ENCODE peak calls at places on chromosomes 1 and 21, in six cellular contexts. G is HFFc6, J is retinal pigment epithelial cell, B is tibial artery, T is sigmoid colon, R is kidney epithelial cell. S is an unnamed sample.

GRCh38 chr1:35642472-35642955 is 1.2 kb upstream of the PSMB2 start:
- DNase-seq in G (peak), T (no peak), B (no peak), J (no peak), R (no peak), S (no peak)

GRCh38 chr1:63847308-63847910 is 73.6 kb downstream of the ROR1 start:
- DNase-seq in B (no peak), R (no peak), J (no peak), T (no peak), G (no peak), S (no peak)

GRCh38 chr1:22056921-22057320 is 4.4 kb downstream of the CDC42 start:
- DNase-seq in R (no peak), J (no peak), T (no peak), G (no peak), B (no peak), S (no peak)

GRCh38 chr1:55338448-55338820 is 123.3 kb upstream of the USP24 start:
- DNase-seq in J (no peak), G (no peak), B (no peak), T (no peak), R (no peak), S (no peak)

GRCh38 chr1:153346067-153346723 is 2.4 kb downstream of the PGLYRP4 start:
- DNase-seq in G (no peak), T (no peak), B (no peak), J (no peak), R (no peak), S (no peak)

GRCh38 chr21:43923391-43923790 is 58.4 kb downstream of the AGPAT3 start:
- DNase-seq in G (no peak), B (no peak), T (peak), R (no peak), J (peak), S (no peak)

GRCh38 chr1:107523736-107524135 is 382.9 kb downstream of the NTNG1 start:
- DNase-seq in T (no peak), G (no peak), B (no peak), J (no peak), R (no peak), S (no peak)

GRCh38 chr21:25889996-25890395 is 155.2 kb downstream of the GABPA start:
- DNase-seq in G (no peak), J (no peak), B (no peak), R (no peak), T (no peak), S (no peak)

GRCh38 chr1:31705080-31705866 is 1.5 kb upstream of the COL16A1 start:
- DNase-seq in B (peak), R (no peak), T (peak), G (peak), J (no peak), S (peak)

GRCh38 chr1:203632941-203633340 is 6.3 kb downstream of the ATP2B4 start:
- DNase-seq in J (no peak), G (no peak), R (no peak), T (peak), B (no peak), S (no peak)

DNA sequence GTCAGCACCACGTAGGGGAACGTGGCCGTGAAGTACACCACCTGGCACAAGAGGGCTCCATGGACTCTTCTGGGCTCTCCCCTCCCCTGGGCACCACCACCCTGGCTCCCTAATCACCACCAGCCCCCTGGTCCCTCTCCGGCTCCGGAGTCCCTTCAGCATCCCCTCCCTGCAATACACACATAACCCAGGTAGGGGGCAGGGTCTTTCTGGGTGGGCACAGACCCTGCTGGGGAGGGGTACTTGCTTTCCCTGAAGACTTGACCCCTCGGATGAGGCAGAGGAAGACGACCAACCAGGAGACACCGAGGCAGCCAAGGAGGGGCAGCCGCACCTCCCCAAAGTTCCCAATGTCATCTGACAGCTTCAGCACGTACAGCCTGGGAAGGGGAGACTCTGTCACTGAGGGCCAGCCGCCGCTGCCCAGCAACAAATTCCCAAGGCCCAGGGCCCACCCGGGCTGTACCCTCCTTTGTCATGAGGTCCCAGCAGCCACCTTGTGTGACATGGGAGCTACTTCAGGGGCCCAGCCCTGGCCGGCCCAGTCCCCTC is 11.3 kb downstream of the CCDC24 start:
- DNase-seq in R (no peak), G (no peak), B (no peak), J (no peak), T (no peak), S (no peak)
- TF ChIP-seq CTCF in R (peak), G (peak), B (no peak), J (peak), T (no peak), S (no peak)

DNA sequence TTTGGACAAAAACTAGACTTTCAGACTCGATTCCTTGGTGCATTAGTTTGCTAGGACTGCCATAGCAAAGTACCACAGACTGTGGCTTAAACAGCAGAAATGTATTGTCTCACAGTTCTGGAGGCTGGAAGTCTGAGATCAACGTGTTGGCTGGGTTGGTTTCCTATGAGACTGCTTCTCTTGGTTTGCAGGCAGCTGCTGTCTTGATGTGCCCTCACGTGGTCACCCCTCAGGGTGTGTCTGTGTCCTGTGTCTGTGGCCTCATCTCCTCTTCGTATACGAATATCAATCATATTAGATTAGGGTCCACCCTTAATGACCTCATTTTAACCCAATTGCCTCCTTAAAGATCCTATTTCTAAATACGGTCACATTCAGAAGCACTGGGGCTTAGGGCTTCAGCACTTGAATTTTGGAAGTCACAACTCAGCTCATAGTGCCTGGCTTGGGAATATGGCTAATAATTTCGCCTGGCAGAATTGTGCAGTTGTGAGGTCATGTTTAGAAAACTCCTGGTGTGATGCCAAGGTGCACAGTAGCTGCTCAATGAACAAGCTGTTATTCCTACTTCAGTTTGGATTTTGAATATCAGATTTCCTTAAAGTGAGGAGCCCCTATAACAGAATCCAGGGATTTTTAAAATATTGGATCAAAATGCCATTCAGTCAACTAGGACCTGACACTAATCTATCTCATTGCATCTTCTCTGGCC is 21.0 kb upstream of the DISC1 start:
- DNase-seq in R (no peak), G (no peak), B (no peak), T (no peak), J (no peak), S (no peak)
- TF ChIP-seq CTCF in R (no peak), G (no peak), B (no peak), T (no peak), J (no peak), S (no peak)

DNA sequence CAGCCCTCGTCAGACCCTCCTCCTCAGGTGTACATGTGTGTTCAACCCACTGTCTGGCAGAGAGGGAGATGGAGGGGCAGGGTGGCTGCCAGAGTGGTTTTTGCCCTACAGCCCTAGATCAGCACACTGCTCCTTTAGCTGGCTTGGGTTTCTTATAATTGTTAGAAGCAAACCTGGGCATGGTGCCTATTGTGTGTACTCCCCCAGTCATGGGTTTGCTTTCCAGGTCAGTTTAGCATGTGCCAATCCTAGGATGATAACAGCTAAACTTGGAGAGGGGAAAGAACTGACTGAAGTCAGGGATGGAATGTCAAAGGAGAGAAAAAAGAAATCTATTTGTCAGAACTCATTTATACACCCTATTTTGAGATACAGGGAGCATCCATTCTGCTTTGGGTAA is 63.3 kb downstream of the UCK2 start:
- DNase-seq in T (no peak), G (no peak), B (no peak), R (no peak), J (no peak), S (no peak)
- TF ChIP-seq CTCF in T (no peak), G (no peak), B (no peak), R (no peak), J (no peak), S (no peak)

GRCh38 chr1:221439734-221440436 is 302.0 kb downstream of the DUSP10 start:
- DNase-seq in R (peak), G (peak), B (no peak), J (peak), T (no peak), S (no peak)

GRCh38 chr1:221442056-221442455 is 299.8 kb downstream of the DUSP10 start:
- DNase-seq in B (no peak), G (no peak), T (no peak), J (no peak), R (no peak), S (no peak)

GRCh38 chr1:221439008-221439733 is 302.7 kb downstream of the DUSP10 start:
- DNase-seq in J (no peak), R (peak), B (no peak), G (peak), T (no peak), S (no peak)

GRCh38 chr1:221437924-221438323 is 304.0 kb downstream of the DUSP10 start:
- DNase-seq in T (no peak), G (peak), R (no peak), B (no peak), J (no peak), S (no peak)

GRCh38 chr1:221440658-221441057 is 301.2 kb downstream of the DUSP10 start:
- DNase-seq in R (no peak), T (peak), J (peak), B (peak), G (peak), S (no peak)
- TF ChIP-seq CTCF in R (peak), T (no peak), J (peak), B (peak), G (peak), S (no peak)